ENCODE peak calls at places on chromosomes 16 and 17, in ten cellular contexts. A, N, G, B, L, V, W, Q, J and P are unnamed samples.

GRCh38 chr17:28256370-28256769 is 62.6 kb upstream of the TMEM97 start:
- DNase-seq in G (no peak), N (no peak), L (no peak), A (no peak), Q (no peak), V (no peak), W (no peak), J (no peak), B (no peak), P (no peak)

GRCh38 chr17:66542967-66543525 is 240.6 kb downstream of the PRKCA start:
- DNase-seq in Q (no peak), L (no peak), J (peak), V (no peak), N (no peak), B (peak), W (no peak), G (no peak), A (peak), P (peak)

GRCh38 chr17:64209983-64210382 is 53.1 kb downstream of the TEX2 start:
- DNase-seq in J (no peak), A (no peak), G (no peak), L (no peak), V (no peak), B (no peak), N (no peak), Q (no peak), W (no peak), P (no peak)

GRCh38 chr16:901149-901548 is 69.6 kb downstream of the LMF1 start:
- DNase-seq in W (no peak), J (no peak), G (no peak), N (no peak), Q (no peak), V (no peak), L (no peak), A (no peak), B (no peak), P (no peak)

GRCh38 chr17:78696016-78696992 is 85.8 kb downstream of the CYTH1 start:
- DNase-seq in B (no peak), Q (no peak), A (no peak), G (no peak), W (no peak), N (no peak), V (no peak), L (no peak), J (no peak), P (no peak)

GRCh38 chr16:21150375-21151001 is at the start of gene DNAH3:
- DNase-seq in A (no peak), Q (no peak), J (no peak), N (no peak), W (no peak), L (peak), B (no peak), G (no peak), V (no peak), P (no peak)

GRCh38 chr17:66301864-66302741 is at the start of gene PRKCA:
- DNase-seq in Q (no peak), B (peak), W (peak), N (peak), J (peak), A (peak), V (peak), L (peak), G (peak), P (peak)

GRCh38 chr17:63772801-63773271 is 561 bp downstream of the CCDC47 start:
- DNase-seq in L (no peak), G (no peak), W (no peak), Q (no peak), N (no peak), J (peak), B (peak), A (peak), V (no peak), P (no peak)

GRCh38 chr17:48054238-48055185 is 6.4 kb downstream of the NFE2L1 start:
- DNase-seq in B (peak), J (peak), Q (peak), G (no peak), V (no peak), N (no peak), W (no peak), L (peak), A (peak), P (peak)

GRCh38 chr17:48373130-48373844 is 56.7 kb downstream of the SKAP1 start:
- DNase-seq in Q (no peak), J (no peak), V (no peak), B (no peak), W (no peak), A (no peak), L (no peak), N (no peak), G (no peak), P (no peak)

GRCh38 chr16:30941600-30942420 is 7.1 kb upstream of the ORAI3 start:
- DNase-seq in A (peak), V (peak), Q (peak), B (peak), J (peak), L (peak), N (peak), G (no peak), W (peak), P (peak)

GRCh38 chr17:40607641-40608040 is 40.0 kb downstream of the SMARCE1 start:
- DNase-seq in J (no peak), G (no peak), L (no peak), B (no peak), N (peak), V (no peak), W (no peak), Q (no peak), A (no peak), P (no peak)

GRCh38 chr17:42188749-42189650 is 3.7 kb upstream of the HCRT start:
- DNase-seq in A (no peak), J (no peak), N (no peak), W (no peak), Q (peak), G (no peak), L (no peak), B (no peak), V (no peak), P (no peak)

GRCh38 chr16:26930776-26931175 is 136.0 kb upstream of the C16orf82 start:
- DNase-seq in W (no peak), A (no peak), L (no peak), J (no peak), N (no peak), Q (no peak), V (no peak), G (no peak), B (no peak), P (no peak)

GRCh38 chr17:78742901-78743300 is 39.2 kb downstream of the CYTH1 start:
- DNase-seq in V (no peak), G (no peak), W (no peak), Q (no peak), L (no peak), A (no peak), N (no peak), J (no peak), B (no peak), P (no peak)

GRCh38 chr16:82476786-82477185 is 150.0 kb upstream of the CDH13 start:
- DNase-seq in L (no peak), J (no peak), G (no peak), V (no peak), N (no peak), B (no peak), Q (no peak), A (no peak), W (no peak), P (no peak)

GRCh38 chr16:80862153-80862552 is 57.8 kb upstream of the CDYL2 start:
- DNase-seq in G (no peak), A (no peak), L (no peak), Q (no peak), B (no peak), N (no peak), V (no peak), W (no peak), J (no peak), P (no peak)

GRCh38 chr16:69107311-69107962 is 2.0 kb downstream of the HAS3 start:
- DNase-seq in A (peak), V (no peak), G (no peak), W (no peak), L (no peak), N (no peak), J (no peak), B (peak), Q (peak), P (no peak)

GRCh38 chr17:38705803-38706624 is 941 bp downstream of the MLLT6 start:
- DNase-seq in L (no peak), A (peak), V (no peak), N (peak), W (no peak), J (no peak), G (peak), Q (peak), B (peak), P (no peak)

GRCh38 chr17:81923302-81924260 is 4.0 kb downstream of the MAFG start:
- DNase-seq in G (no peak), B (peak), J (peak), N (no peak), V (no peak), A (peak), L (no peak), W (peak), Q (peak), P (peak)

GRCh38 chr17:75626496-75627038 is 6.7 kb upstream of the SMIM5 start:
- DNase-seq in V (no peak), N (no peak), J (no peak), G (no peak), B (no peak), Q (no peak), W (no peak), A (no peak), L (no peak), P (no peak)

GRCh38 chr17:82273327-82274133 is at the start of gene CSNK1D:
- DNase-seq in Q (peak), B (peak), L (peak), G (peak), A (peak), N (peak), V (peak), W (peak), J (peak), P (peak)

GRCh38 chr16:27781195-27781524 is 231.2 kb downstream of the KATNIP start:
- DNase-seq in G (no peak), W (no peak), A (peak), B (peak), V (no peak), L (no peak), J (no peak), N (no peak), Q (no peak), P (no peak)

GRCh38 chr16:24734382-24734781 is 4.9 kb downstream of the TNRC6A start:
- DNase-seq in G (no peak), N (no peak), B (peak), Q (no peak), V (no peak), A (peak), W (no peak), L (no peak), J (peak), P (no peak)

GRCh38 chr17:37702605-37703004 is 42.3 kb downstream of the HNF1B start:
- DNase-seq in J (peak), V (no peak), A (peak), Q (no peak), N (no peak), G (no peak), L (no peak), W (peak), B (peak), P (peak)

GRCh38 chr16:2846511-2847310 is 11.3 kb downstream of the PRSS22 start:
- DNase-seq in W (no peak), N (no peak), G (no peak), J (peak), B (peak), Q (no peak), A (peak), L (no peak), V (no peak), P (peak)

GRCh38 chr17:69060835-69061234 is at the start of gene ABCA9:
- DNase-seq in V (no peak), J (peak), A (peak), Q (no peak), B (peak), W (no peak), G (no peak), L (no peak), N (no peak), P (no peak)

GRCh38 chr16:84308120-84308519 is 13.4 kb downstream of the WFDC1 start:
- DNase-seq in Q (peak), G (peak), W (peak), J (peak), V (no peak), N (peak), L (peak), A (peak), B (peak), P (no peak)

GRCh38 chr16:86625821-86626220 is 47.5 kb downstream of the FOXL1 start:
- DNase-seq in G (no peak), B (no peak), Q (no peak), N (no peak), V (no peak), J (no peak), L (no peak), W (no peak), A (no peak), P (no peak)

GRCh38 chr16:50552476-50553101 is 4.4 kb downstream of the NKD1 start:
- DNase-seq in A (no peak), B (no peak), N (no peak), G (no peak), W (no peak), J (no peak), Q (no peak), L (no peak), V (no peak), P (no peak)

GRCh38 chr17:52383493-52384100 is 225.1 kb upstream of the CA10 start:
- DNase-seq in L (peak), V (no peak), J (peak), Q (peak), A (no peak), G (no peak), W (peak), B (peak), N (peak), P (peak)

GRCh38 chr17:78357177-78357586 is 2.7 kb downstream of the SOCS3 start:
- DNase-seq in J (peak), G (no peak), W (no peak), L (no peak), V (no peak), A (peak), Q (no peak), N (peak), B (peak), P (peak)

GRCh38 chr17:151004-151403 is 13.6 kb downstream of the SCGB1C2 start:
- DNase-seq in V (no peak), W (no peak), J (no peak), N (no peak), A (no peak), L (no peak), Q (no peak), G (no peak), B (no peak), P (no peak)

GRCh38 chr16:89919535-89920406 is 1.1 kb downstream of the MC1R start:
- DNase-seq in B (no peak), L (no peak), G (no peak), N (no peak), Q (no peak), V (no peak), J (no peak), A (no peak), W (no peak), P (no peak)

GRCh38 chr17:7484964-7485377 is 805 bp downstream of the POLR2A start:
- DNase-seq in W (no peak), J (no peak), B (no peak), Q (no peak), A (no peak), L (no peak), V (no peak), N (no peak), G (no peak), P (no peak)

GRCh38 chr17:2237960-2238359 is 65.6 kb downstream of the SMG6 start:
- DNase-seq in L (no peak), G (no peak), W (no peak), B (no peak), V (no peak), A (no peak), Q (no peak), J (no peak), N (no peak), P (peak)

GRCh38 chr17:61465550-61466237 is 13.5 kb downstream of the TBX4 start:
- DNase-seq in A (no peak), J (no peak), N (no peak), L (no peak), W (no peak), B (no peak), Q (no peak), G (no peak), V (no peak), P (no peak)